ENCODE peak calls at places on chromosomes 1 and 21, in four cellular contexts. One of them, this sample, is unnamed.

GRCh38 chr1:50720457-50721053 is 239.5 kb downstream of the FAF1 start:
- DNase-seq in K562: peak; percentile 46
- DNase-seq in GM12878: no peak
- DNase-seq in HepG2: no peak
- DNase-seq in this sample: no peak

GRCh38 chr21:31731112-31731801 is 661 bp downstream of the SCAF4 start:
- DNase-seq in GM12878: no peak
- DNase-seq in K562: peak; percentile 82
- DNase-seq in HepG2: peak; percentile 68
- DNase-seq in this sample: no peak

GRCh38 chr1:162088281-162088969 is 18.9 kb downstream of the NOS1AP start:
- DNase-seq in GM12878: no peak
- DNase-seq in K562: no peak
- DNase-seq in HepG2: no peak
- DNase-seq in this sample: no peak

GRCh38 chr1:235566092-235566491 is 61.8 kb upstream of the B3GALNT2 start:
- DNase-seq in K562: no peak
- DNase-seq in GM12878: no peak
- DNase-seq in HepG2: no peak
- DNase-seq in this sample: no peak

GRCh38 chr1:183454377-183454776 is 17.9 kb upstream of the SMG7 start:
- DNase-seq in HepG2: no peak
- DNase-seq in GM12878: no peak
- DNase-seq in K562: no peak
- DNase-seq in this sample: no peak

GRCh38 chr1:34763142-34763781 is 3.7 kb downstream of the GJB4 start:
- DNase-seq in K562: no peak
- DNase-seq in GM12878: no peak
- DNase-seq in HepG2: peak; percentile 13
- DNase-seq in this sample: peak; percentile 94

GRCh38 chr1:115426990-115427389 is 88.9 kb upstream of the NGF start:
- DNase-seq in HepG2: no peak
- DNase-seq in GM12878: no peak
- DNase-seq in K562: no peak
- DNase-seq in this sample: no peak

GRCh38 chr21:44932366-44933181 is 7.3 kb upstream of the SLX9 start:
- DNase-seq in GM12878: no peak
- DNase-seq in HepG2: no peak
- DNase-seq in K562: peak; percentile 78
- DNase-seq in this sample: no peak

GRCh38 chr21:32120231-32120630 is 158.6 kb downstream of the MIS18A start:
- DNase-seq in K562: no peak
- DNase-seq in HepG2: no peak
- DNase-seq in GM12878: no peak
- DNase-seq in this sample: no peak

GRCh38 chr1:243792891-243793290 is 57.2 kb downstream of the AKT3 start:
- DNase-seq in K562: no peak
- DNase-seq in HepG2: no peak
- DNase-seq in GM12878: no peak
- DNase-seq in this sample: no peak

GRCh38 chr1:243792401-243792800 is 57.6 kb downstream of the AKT3 start:
- DNase-seq in HepG2: no peak
- DNase-seq in GM12878: no peak
- DNase-seq in K562: no peak
- DNase-seq in this sample: no peak

GRCh38 chr1:243793298-243793697 is 56.7 kb downstream of the AKT3 start:
- DNase-seq in K562: no peak
- DNase-seq in GM12878: no peak
- DNase-seq in HepG2: no peak
- DNase-seq in this sample: no peak

GRCh38 chr1:243790404-243790803 is 59.6 kb downstream of the AKT3 start:
- DNase-seq in GM12878: no peak
- DNase-seq in HepG2: no peak
- DNase-seq in K562: no peak
- DNase-seq in this sample: no peak

GRCh38 chr1:243791586-243792267 is 58.3 kb downstream of the AKT3 start:
- DNase-seq in K562: no peak
- DNase-seq in HepG2: no peak
- DNase-seq in GM12878: no peak
- DNase-seq in this sample: no peak
- TF ChIP-seq ZBTB33 in K562: no peak
- TF ChIP-seq ZBTB33 in HepG2: no peak
- TF ChIP-seq ZBTB33 in GM12878: no peak
- TF ChIP-seq ZBTB33 in this sample: no peak

DNA sequence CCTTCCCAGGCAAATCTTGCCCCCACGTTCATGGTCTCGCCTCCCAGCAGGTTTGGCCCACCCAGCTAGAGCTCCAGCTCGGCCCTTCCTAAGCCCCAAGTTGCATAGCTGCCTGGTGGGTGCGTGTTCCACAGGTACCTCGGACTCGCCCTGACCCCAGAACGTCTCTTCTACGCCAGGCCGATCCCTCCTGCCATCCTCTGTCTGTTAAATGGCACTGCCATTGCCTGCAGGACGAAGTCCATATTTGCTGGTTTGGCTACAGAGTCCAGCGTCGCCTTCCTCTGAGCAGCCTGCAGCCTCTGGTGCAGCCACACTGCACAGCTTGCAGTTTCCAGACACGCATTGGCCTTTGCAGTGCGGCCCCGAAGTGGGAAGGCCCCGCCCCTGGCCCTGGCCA is 228.1 kb downstream of the SDCCAG8 start:
- DNase-seq in GM12878: no peak
- DNase-seq in HepG2: no peak
- DNase-seq in K562: no peak
- DNase-seq in this sample: no peak
- TF ChIP-seq POLR2A in GM12878: no peak
- TF ChIP-seq POLR2A in HepG2: no peak
- TF ChIP-seq POLR2A in K562: no peak
- TF ChIP-seq POLR2A in this sample: no peak

DNA sequence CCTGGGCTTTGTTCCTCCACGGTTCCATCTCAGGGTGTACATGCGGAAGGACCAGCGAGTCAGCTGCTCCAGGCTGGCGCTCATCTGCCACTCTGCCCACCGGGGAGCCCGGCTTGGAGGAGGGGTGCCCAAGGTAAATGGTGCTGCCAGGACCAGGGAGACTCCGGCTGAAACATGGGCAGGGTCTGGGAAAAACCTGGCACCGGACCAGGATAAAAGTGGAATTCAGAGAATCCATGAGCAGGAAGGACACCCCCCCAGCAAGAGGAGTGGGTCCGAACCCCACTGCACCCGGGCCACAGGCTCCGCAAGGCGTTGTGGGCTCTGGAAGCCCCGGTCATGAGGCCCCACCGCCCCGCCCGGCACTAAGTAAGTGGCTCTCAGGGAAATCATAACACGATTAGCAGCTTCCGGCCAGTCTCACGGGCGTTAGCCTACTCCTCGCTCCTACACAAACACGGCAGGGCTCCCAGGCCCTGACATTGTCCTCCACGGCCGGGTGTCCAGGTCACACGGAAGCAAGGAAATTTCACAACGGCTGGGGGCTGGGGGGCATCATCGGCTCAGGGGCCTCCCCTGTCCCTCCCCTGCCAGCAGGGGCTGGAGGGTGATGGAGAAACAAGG is 21.1 kb downstream of the MEGF6 start:
- DNase-seq in HepG2: no peak
- DNase-seq in GM12878: no peak
- DNase-seq in K562: no peak
- DNase-seq in this sample: no peak
- TF ChIP-seq MAX in HepG2: no peak
- TF ChIP-seq MAX in GM12878: no peak
- TF ChIP-seq MAX in K562: no peak
- TF ChIP-seq MAX in this sample: no peak

GRCh38 chr1:224786533-224787249 is 142.8 kb upstream of the DNAH14 start:
- DNase-seq in K562: no peak
- DNase-seq in HepG2: no peak
- DNase-seq in GM12878: no peak
- DNase-seq in this sample: no peak
- TF ChIP-seq ZBTB33 in K562: no peak
- TF ChIP-seq ZBTB33 in HepG2: no peak
- TF ChIP-seq ZBTB33 in GM12878: no peak
- TF ChIP-seq ZBTB33 in this sample: no peak

GRCh38 chr1:93846151-93846928 is 32.7 kb downstream of the DNTTIP2 start:
- DNase-seq in K562: peak; percentile 80
- DNase-seq in HepG2: peak; percentile 76
- DNase-seq in GM12878: no peak
- DNase-seq in this sample: peak; percentile 53

GRCh38 chr1:93847811-93848288 is 31.2 kb downstream of the DNTTIP2 start:
- DNase-seq in GM12878: no peak
- DNase-seq in K562: peak; percentile 75
- DNase-seq in HepG2: peak; percentile 45
- DNase-seq in this sample: peak; percentile 72

GRCh38 chr1:93848352-93848883 is 30.6 kb downstream of the DNTTIP2 start:
- DNase-seq in HepG2: no peak
- DNase-seq in K562: no peak
- DNase-seq in GM12878: no peak
- DNase-seq in this sample: no peak

GRCh38 chr1:93845554-93846150 is 33.4 kb downstream of the DNTTIP2 start:
- DNase-seq in HepG2: peak; percentile 64
- DNase-seq in K562: no peak
- DNase-seq in GM12878: no peak
- DNase-seq in this sample: no peak

GRCh38 chr1:93846929-93847810 is 31.8 kb downstream of the DNTTIP2 start:
- DNase-seq in K562: peak; percentile 70
- DNase-seq in HepG2: peak; percentile 86
- DNase-seq in GM12878: peak; percentile 92
- DNase-seq in this sample: peak; percentile 81
- TF ChIP-seq POLR2A in K562: no peak
- TF ChIP-seq POLR2A in HepG2: peak; percentile 67
- TF ChIP-seq POLR2A in GM12878: peak; percentile 69
- TF ChIP-seq POLR2A in this sample: peak; percentile 6

GRCh38 chr1:223750730-223751572 is 38.6 kb downstream of the CAPN2 start:
- DNase-seq in GM12878: no peak
- DNase-seq in HepG2: peak; percentile 38
- DNase-seq in K562: no peak
- DNase-seq in this sample: no peak

GRCh38 chr1:223748405-223748772 is 36.0 kb downstream of the CAPN2 start:
- DNase-seq in HepG2: no peak
- DNase-seq in GM12878: no peak
- DNase-seq in K562: no peak
- DNase-seq in this sample: no peak

GRCh38 chr1:223745731-223746130 is 33.4 kb downstream of the CAPN2 start:
- DNase-seq in GM12878: no peak
- DNase-seq in HepG2: no peak
- DNase-seq in K562: no peak
- DNase-seq in this sample: no peak

GRCh38 chr1:223747838-223748335 is 35.5 kb downstream of the CAPN2 start:
- DNase-seq in GM12878: no peak
- DNase-seq in K562: no peak
- DNase-seq in HepG2: no peak
- DNase-seq in this sample: no peak

DNA sequence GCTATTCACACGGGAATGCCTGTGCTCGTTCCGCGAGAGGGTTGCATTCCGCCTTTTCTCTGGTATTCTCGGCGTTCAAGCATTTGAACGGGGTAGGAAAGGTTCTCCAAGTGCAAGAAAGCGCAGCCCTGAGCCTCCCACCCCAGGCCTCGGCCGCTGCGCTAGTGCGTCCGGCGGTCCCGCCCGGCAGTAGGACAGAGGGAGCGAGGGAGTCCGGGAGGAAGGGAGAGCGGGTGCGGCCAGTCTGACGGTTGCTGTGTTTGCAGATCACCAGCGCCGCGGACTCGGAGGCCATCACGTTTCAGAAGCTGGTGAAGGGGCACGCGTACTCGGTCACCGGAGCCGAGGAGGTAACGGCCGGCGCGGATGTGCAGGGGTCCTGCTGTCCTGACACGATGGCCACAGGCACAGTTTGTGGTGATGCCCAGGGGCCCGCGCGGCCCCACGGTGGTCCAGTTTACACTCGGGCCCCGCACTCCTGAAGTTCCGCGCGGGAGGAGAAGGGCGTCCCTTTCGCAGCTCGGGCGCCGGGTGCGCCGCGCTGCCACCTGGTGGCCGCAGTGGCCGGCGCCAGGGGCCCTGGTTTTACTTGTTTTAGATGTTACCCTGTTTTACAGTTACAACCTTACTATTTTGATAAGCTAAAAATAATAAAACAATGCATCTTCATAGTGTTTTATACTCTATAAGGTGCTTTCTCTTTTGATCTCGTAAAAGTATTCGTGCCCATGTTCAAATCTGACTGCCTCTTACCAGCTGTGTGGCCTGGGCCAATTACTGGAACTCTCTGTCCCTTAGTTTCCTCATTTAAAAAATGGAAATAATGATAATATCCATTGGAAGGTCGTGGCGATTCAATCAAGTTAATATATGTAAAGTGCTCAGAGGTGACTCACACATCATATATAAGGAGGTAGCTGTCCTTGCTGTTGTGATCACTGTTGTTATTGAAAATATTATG is 36.7 kb downstream of the CAPN2 start:
- DNase-seq in K562: peak; percentile 80
- DNase-seq in GM12878: no peak
- DNase-seq in HepG2: no peak
- DNase-seq in this sample: no peak
- TF ChIP-seq MAX in K562: no peak
- TF ChIP-seq MAX in GM12878: no peak
- TF ChIP-seq MAX in HepG2: no peak
- TF ChIP-seq MAX in this sample: no peak

DNA sequence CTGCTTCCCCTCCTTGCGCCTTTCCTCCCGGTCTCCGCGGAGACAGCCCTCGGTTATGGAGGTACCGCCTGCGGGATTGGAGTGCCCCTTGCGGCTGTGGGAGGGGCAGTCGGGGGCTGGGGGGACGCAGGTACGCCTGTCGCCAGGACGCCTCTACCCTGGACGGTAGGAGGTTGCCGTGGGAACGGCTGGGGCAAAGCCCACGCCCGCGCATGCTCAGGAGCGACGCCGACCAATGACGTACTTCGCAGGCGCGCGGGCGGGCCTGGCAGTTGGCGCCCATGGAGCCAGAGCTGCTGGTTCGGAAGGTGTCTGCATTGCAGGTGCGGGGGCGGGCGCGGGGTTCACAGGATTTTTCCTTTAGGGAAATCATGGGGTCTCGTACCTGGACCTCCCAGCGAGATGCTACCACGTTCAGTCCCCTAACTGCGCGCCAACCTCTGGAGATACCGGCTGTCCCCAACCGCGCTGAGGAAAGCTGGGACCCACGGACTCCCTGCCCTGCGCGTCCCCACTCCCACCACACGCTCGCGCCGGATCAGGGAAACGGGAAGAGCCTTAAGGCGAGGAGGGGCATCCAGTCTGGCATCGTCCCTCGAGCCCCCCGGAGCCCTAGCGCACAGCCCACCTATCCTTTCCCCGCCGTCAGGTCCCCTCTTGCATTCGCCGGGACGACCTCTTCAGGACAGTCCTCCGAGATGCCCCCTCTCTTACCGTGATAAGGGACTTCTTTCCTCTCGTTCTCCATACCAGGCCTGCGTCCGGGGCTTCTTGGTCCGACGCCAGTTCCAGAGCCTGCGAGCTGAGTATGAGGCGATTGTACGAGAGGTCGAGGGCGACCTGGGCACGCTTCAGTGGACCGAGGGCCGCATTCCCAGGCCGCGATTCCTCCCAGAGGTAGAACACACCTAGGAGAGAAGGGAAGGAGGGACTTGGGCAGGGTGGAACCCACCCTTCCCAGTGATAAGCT is at the start of gene IQCC:
- DNase-seq in GM12878: peak; percentile 46
- DNase-seq in K562: peak; percentile 98
- DNase-seq in HepG2: peak; percentile 78
- DNase-seq in this sample: peak; percentile 65
- TF ChIP-seq ZBTB33 in GM12878: no peak
- TF ChIP-seq ZBTB33 in K562: no peak
- TF ChIP-seq ZBTB33 in HepG2: no peak
- TF ChIP-seq ZBTB33 in this sample: no peak